ENCODE peak calls at places on chromosome 20, in eight cellular contexts. M is prostate gland, K is uterus, V is adrenal gland, Y is Peyer's patch, U is NB4, D is thyroid gland, A is stomach. O is an unnamed sample.

GRCh38 chr20:62287759-62288534 is 14.8 kb upstream of the ADRM1 start:
- DNase-seq in Y (no peak), D (no peak), K (no peak), M (no peak), U (no peak), A (no peak), V (no peak), O (no peak)

GRCh38 chr20:20535051-20535450 is 167.1 kb downstream of the INSM1 start:
- DNase-seq in Y (no peak), A (no peak), K (no peak), U (no peak), V (no peak), D (no peak), M (no peak), O (no peak)

GRCh38 chr20:25015986-25016385 is 23.4 kb upstream of the APMAP start:
- DNase-seq in D (no peak), A (peak; percentile 22), K (no peak), U (no peak), Y (peak; percentile 10), M (no peak), V (peak; percentile 7), O (no peak)

GRCh38 chr20:49275634-49276033 is 2.2 kb downstream of the ZNFX1 start:
- DNase-seq in U (no peak), A (no peak), K (no peak), D (no peak), Y (no peak), M (no peak), V (no peak), O (no peak)

GRCh38 chr20:18314786-18315406 is 26.6 kb downstream of the ZNF133 start:
- DNase-seq in V (no peak), A (no peak), M (no peak), U (no peak), D (no peak), Y (no peak), K (no peak), O (no peak)

GRCh38 chr20:47670913-47671312 is 114.4 kb downstream of the SULF2 start:
- DNase-seq in A (no peak), M (no peak), U (no peak), V (no peak), D (no peak), K (no peak), Y (no peak), O (no peak)

GRCh38 chr20:58233393-58233792 is 4.9 kb upstream of the ANKRD60 start:
- DNase-seq in Y (no peak), V (no peak), D (no peak), U (no peak), A (no peak), K (no peak), M (no peak), O (no peak)

GRCh38 chr20:63709149-63709527 is 1.3 kb downstream of the ZGPAT start:
- DNase-seq in V (peak; percentile 17), K (no peak), A (no peak), D (no peak), Y (no peak), M (no peak), U (no peak), O (peak; percentile 30)

GRCh38 chr20:57114290-57115005 is 152.0 kb downstream of the BMP7 start:
- DNase-seq in Y (no peak), U (no peak), M (no peak), K (no peak), D (no peak), A (no peak), V (no peak), O (no peak)

GRCh38 chr20:32870489-32870888 is 11.8 kb downstream of the EFCAB8 start:
- DNase-seq in M (no peak), K (no peak), V (no peak), A (no peak), D (no peak), Y (no peak), U (no peak), O (no peak)

GRCh38 chr20:56929606-56930005 is 300.5 kb downstream of the TFAP2C start:
- DNase-seq in A (no peak), D (no peak), M (no peak), K (no peak), Y (no peak), V (no peak), U (no peak), O (no peak)

GRCh38 chr20:61369731-61370520 is 117.9 kb downstream of the CDH4 start:
- DNase-seq in V (no peak), Y (no peak), U (no peak), A (no peak), D (no peak), M (no peak), K (no peak), O (no peak)

GRCh38 chr20:52493177-52493711 is 301.7 kb upstream of the ZFP64 start:
- DNase-seq in D (no peak), V (peak; percentile 26), A (no peak), M (peak; percentile 7), K (peak; percentile 14), U (no peak), Y (no peak), O (no peak)

DNA sequence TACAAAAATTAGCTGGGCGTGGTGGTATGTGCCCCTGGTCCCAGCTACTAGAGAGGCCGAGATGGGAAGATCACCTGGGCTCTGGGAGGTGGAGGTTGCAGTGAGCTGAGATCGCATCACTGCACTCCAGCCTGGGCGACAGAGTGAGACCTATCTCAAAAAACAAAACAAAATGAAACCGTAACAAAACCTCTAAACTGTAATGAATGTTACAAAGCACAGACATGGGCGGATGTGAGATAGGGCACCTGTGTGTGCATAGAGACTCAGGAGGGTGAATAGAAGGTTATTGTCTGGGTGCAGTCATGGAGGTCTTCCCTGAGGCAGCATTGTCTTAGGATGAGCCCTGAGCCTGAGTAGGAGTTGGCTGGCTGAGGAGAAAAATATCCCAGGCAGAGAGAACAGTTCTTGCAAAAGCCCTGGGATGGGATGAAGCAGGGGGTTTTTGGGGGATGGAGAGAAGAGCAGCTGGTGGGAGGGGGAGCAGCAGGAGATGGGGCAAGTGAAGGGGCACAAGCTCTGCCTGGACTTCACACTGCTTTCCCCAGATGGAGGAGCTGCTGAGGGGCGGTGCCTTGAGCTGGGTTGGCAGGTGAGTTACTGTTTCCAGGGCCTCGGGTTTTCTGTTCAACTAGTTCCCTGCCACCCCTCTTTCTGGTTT is 5.2 kb downstream of the BCAS4 start:
- DNase-seq in Y (peak; percentile 9), V (no peak), M (no peak), A (no peak), K (no peak), U (no peak), D (no peak), O (no peak)
- TF ChIP-seq CTCF in Y (no peak), V (no peak), M (no peak), A (no peak), K (no peak), U (no peak), D (no peak), O (no peak)

GRCh38 chr20:44959896-44960852 is at the start of gene TOMM34:
- DNase-seq in V (peak; percentile 94), K (peak; percentile 94), M (peak; percentile 94), D (peak; percentile 97), U (peak; percentile 97), Y (peak; percentile 97), A (peak; percentile 98), O (peak; percentile 94)
- TF ChIP-seq POLR2A in V (peak; percentile 85), K (peak; percentile 84), M (peak; percentile 89), D (peak; percentile 9), U (peak; percentile 88), Y (peak; percentile 57), A (no peak), O (peak; percentile 65)

GRCh38 chr20:31257364-31257763 is at the start of gene DEFB115:
- DNase-seq in M (no peak), Y (no peak), A (no peak), U (no peak), K (no peak), V (no peak), D (no peak), O (no peak)

GRCh38 chr20:31256959-31257358 is 505 bp upstream of the DEFB115 start:
- DNase-seq in K (no peak), D (no peak), U (no peak), Y (no peak), V (no peak), A (no peak), M (no peak), O (no peak)

DNA sequence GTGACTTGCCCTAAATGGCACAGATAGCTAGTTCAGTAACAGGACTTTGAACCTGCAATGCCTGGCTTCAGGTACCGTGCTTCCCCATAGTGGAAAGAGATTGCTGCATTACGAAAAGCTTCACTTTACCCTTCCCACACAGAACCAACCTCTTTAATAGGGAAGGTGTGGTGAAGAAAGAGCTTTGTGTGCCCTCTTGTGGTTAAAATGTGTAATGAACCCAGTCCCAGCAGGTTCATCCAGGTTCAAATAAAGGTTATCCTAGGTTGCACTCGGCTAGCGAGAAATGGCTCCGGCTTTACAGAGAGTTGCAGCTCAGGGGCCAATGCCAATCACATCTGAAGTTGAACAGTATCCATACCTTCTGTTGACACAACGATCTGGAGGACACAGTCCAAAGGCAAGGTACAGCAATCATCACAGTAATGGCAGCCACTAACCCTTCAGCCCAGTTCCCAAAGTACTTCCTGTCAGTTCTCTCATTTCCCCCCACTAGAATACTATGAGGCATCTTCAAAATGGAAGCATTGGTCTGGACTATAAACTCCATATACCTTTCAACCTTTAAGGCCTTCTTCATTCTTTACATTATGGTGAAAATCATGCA is 3.0 kb downstream of the DEFB115 start:
- DNase-seq in Y (no peak), U (peak; percentile 63), K (no peak), M (no peak), A (no peak), D (no peak), V (no peak), O (no peak)
- TF ChIP-seq CTCF in Y (no peak), U (peak; percentile 71), K (no peak), M (peak; percentile 6), A (no peak), D (no peak), V (peak; percentile 15), O (no peak)

DNA sequence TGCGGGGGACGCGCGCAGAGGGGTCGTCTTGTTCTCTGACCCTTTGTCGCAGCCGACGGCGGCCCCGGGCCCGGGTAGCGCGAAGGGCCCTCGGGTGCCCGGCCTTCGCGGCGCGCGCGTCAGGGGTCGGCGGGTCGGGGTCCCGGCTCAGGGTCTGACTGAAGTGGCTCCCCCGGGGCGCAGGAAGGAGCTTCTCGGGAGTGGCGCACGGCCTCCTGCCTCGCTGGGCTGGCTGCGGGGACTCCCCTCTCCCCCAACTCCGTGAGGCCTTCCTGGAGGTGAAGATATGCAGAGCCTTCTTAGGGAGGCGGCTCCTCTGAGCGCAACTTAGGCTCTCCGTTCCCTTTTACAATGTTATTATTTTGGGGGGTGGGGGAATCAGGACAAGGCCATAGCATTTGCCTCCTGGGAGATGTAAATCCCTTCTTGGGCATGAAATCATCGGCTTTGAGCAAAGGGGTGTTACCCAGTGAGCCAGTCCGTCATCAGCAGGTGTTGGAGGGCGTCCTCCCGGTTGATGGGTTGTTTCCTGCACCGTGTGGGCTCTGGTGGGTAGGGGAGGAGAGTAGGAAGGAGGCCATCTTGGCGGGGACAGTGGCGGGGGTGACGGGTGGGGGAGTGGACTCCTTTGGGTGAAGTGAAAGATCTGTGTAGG is 523 bp downstream of the CDS2 start:
- DNase-seq in D (peak; percentile 42), U (peak; percentile 71), A (peak; percentile 52), V (peak; percentile 53), M (peak; percentile 29), Y (peak; percentile 70), K (peak; percentile 46), O (peak; percentile 56)
- TF ChIP-seq POLR2A in D (no peak), U (no peak), A (no peak), V (no peak), M (no peak), Y (no peak), K (no peak), O (no peak)

DNA sequence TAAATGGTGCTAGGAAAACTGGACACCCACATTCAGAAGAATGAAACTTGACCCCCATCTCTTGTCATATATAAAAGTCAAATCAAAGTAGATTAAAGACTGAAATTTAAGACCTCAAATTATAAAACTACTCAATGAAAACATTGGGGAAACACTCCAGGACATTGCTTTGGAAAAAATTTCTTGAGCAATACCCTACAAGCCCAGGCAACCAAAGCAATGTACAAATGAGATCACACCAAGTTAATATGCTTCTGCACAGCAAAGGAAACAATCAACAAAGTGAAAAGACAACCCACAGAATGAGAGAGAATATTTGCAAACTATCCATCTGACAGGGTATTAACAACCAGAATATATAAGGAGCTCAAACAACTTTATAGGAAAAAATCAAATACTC is 407.9 kb upstream of the BTBD3 start:
- DNase-seq in M (no peak), Y (no peak), V (no peak), U (no peak), K (no peak), A (no peak), D (no peak), O (no peak)
- TF ChIP-seq CTCF in M (no peak), Y (no peak), V (no peak), U (no peak), K (no peak), A (no peak), D (no peak), O (no peak)